ENCODE peak calls at places on chromosomes 7 and 10, in four cellular contexts. H is adipocyte, Z is GM23338, A is SK-N-SH. M is an unnamed sample.

GRCh38 chr7:53642361-53642760 is 606.9 kb downstream of the POM121L12 start:
- DNase-seq in Z (no peak), H (no peak), A (no peak), M (no peak)

GRCh38 chr7:80070391-80070790 is 64.2 kb upstream of the GNAI1 start:
- DNase-seq in A (no peak), Z (no peak), H (peak; percentile 62), M (no peak)

GRCh38 chr10:97887399-97887798 is 37.8 kb downstream of the GOLGA7B start:
- DNase-seq in Z (no peak), H (no peak), A (peak; percentile 46), M (no peak)

GRCh38 chr7:45191361-45191760 is 33.8 kb downstream of the RAMP3 start:
- DNase-seq in A (no peak), H (no peak), Z (no peak), M (no peak)

GRCh38 chr10:130656582-130657133 is 520.5 kb downstream of the GLRX3 start:
- DNase-seq in A (no peak), Z (no peak), H (no peak), M (no peak)

GRCh38 chr10:50431118-50431517 is 179.8 kb upstream of the ASAH2 start:
- DNase-seq in Z (no peak), H (peak; percentile 76), A (no peak), M (peak; percentile 47)

GRCh38 chr10:49321021-49321420 is 22.1 kb downstream of the C10orf71 start:
- DNase-seq in Z (no peak), A (no peak), H (no peak), M (no peak)

GRCh38 chr10:96025566-96025965 is 17.8 kb upstream of the CCNJ start:
- DNase-seq in H (no peak), Z (peak; percentile 64), A (no peak), M (peak; percentile 47)

GRCh38 chr10:104121485-104122272 is at the start of gene SFR1:
- DNase-seq in A (peak; percentile 96), H (peak; percentile 99), Z (peak; percentile 99), M (peak; percentile 99)

GRCh38 chr10:104122273-104123107 is 519 bp downstream of the SFR1 start:
- DNase-seq in A (no peak), H (peak; percentile 57), Z (peak; percentile 67), M (peak; percentile 8)

GRCh38 chr10:104120903-104121484 is 977 bp upstream of the SFR1 start:
- DNase-seq in Z (peak; percentile 97), H (peak; percentile 98), A (peak; percentile 58), M (peak; percentile 98)

GRCh38 chr10:104120061-104120460 is 1.9 kb upstream of the SFR1 start:
- DNase-seq in Z (no peak), H (peak; percentile 40), A (no peak), M (peak; percentile 79)

DNA sequence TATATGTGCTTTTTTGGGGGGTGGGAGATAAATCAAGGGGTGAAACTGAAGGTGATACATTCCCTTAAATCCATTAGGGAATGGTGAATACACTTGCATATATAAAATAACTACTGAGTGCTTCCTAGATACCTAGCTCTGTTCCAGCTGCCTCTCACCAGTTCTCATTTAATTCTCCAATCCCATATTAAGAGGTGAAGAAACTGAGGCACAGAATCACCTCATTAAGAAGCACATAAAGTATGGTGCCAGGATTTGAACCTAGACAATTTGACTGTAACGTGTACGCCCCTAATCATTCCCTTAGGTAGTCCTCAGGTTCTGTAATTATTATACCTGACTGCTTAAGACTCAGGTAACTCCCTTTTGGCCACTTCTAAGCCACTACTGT is 1.5 kb upstream of the SFR1 start:
- DNase-seq in H (no peak), A (no peak), Z (no peak), M (no peak)
- H3K4me3 ChIP-seq in H (peak overlapping the region; percentile 92), A (peak overlapping the region; percentile 78), Z (peak overlapping the region; percentile 75), M (peak overlapping the region; percentile 72)

GRCh38 chr10:32376780-32377179 is 29.8 kb upstream of the EPC1 start:
- DNase-seq in H (peak; percentile 40), Z (no peak), A (no peak), M (no peak)
- H3K4me3 ChIP-seq in H (peak overlapping the region; percentile 98), Z (peak overlapping the region; percentile 72), A (peak overlapping the region; percentile 68), M (peak overlapping the region; percentile 78)

DNA sequence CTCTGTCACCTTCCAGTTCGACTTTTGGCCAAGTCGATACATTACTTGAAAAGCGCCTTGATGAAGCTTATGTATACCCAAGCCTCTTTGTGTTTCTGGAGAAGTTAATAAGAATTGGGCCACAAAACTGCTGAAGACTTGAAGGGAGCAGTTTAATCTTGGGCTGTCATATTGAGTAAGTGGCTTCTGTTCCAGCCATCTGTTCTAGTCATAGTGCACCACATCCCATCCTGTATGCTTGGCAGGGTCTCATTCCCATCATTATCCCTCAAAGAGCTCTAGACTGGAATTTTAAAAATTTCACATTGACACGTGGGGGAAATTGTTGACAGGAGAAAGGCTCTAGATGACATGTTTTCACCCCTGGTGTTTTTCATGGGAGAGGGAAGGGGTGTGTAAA is 196.6 kb upstream of the PLPP4 start:
- DNase-seq in Z (no peak), A (no peak), H (no peak), M (no peak)
- H3K4me3 ChIP-seq in Z (no peak overlapping the region), A (no peak overlapping the region), H (no peak overlapping the region), M (no peak overlapping the region)

DNA sequence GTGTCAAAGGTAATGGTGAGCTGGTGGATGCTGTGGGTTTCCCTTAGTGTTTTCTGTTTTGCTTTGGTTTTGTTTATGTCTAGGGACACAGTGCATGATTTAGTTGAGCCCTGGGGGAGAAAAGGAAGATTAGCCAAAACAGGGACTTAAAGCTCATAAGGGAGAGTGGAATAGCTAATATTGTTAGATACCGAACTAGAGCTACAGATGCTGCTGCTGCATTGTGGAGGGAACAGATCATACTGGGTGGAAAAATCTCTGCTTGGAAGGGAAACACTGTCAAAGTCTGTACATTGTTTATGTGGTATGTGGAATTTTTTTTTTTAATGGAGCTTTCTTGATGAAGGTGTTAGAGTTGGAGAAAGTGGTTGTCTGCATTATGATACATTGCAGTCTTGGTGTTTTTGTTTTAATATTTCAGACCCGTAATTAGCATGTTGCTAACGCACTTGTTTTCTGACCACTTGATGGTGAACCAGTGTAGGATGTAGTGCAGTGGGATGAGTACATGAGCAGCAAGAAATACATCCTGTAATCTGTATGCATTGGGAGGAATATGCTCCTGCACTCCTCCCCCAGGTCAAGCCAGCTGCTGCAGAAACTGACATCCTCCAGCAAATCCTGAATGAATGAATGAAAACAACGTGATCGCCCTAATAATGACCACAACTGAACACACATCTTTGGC is 2.2 kb downstream of the GLCCI1 start:
- DNase-seq in Z (no peak), A (peak; percentile 46), H (peak; percentile 35), M (no peak)
- H3K4me3 ChIP-seq in Z (peak overlapping the region; percentile 86), A (peak overlapping the region; percentile 100), H (peak overlapping the region; percentile 86), M (peak overlapping the region; percentile 72)

DNA sequence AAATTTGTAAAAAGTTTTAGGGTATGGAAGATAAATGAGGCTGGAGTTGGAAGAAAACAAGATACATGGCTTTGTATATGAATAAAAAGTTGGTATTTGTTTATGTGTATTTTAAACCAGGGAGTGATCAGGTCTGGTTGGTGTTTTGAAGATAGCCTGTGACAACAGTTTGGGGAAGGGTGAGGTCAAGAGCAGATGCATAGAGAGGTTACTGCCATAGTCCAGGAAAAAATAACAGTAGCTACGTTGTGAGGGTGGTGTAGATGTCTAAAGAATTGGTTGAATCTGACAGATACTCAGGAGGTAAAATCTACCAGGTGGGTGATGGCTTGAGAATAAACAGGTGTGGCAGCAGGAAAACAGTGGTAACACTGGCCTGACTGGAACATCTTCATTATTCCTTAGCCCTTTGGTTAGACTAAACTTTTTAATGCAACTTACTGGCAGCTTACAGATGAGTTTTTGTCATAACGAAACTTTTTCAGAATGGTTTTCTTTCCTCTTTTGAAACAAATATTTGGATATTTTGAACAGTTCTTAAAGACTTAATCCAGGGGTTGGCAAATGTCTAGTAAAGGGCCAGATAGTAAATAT is 25.5 kb downstream of the ZNRF2 start:
- DNase-seq in H (no peak), Z (no peak), A (no peak), M (peak; percentile 40)
- H3K4me3 ChIP-seq in H (no peak overlapping the region), Z (no peak overlapping the region), A (no peak overlapping the region), M (no peak overlapping the region)

M was measured in epithelial cell of esophagus.